ENCODE peak calls at places on chromosomes 2 and 18, in ten cellular contexts. B is CD4-positive, CD25-positive, alpha-beta regulatory T cell; L is CD4-positive, alpha-beta memory T cell; Y is esophagus squamous epithelium; Q is aorta; X is mesenchymal stem cell; W is thoracic aorta; A is H1; Z is uterus; M is IMR-90. J is an unnamed sample.

GRCh38 chr18:45540146-45540545 is 75.1 kb upstream of the SLC14A2 start:
- DNase-seq in B (no peak), L (no peak), Y (no peak), Q (no peak), X (no peak), W (no peak), A (no peak), Z (peak; percentile 28), M (no peak), J (no peak)

GRCh38 chr18:48842259-48843061 is 108.3 kb downstream of the SMAD7 start:
- DNase-seq in B (peak; percentile 72), L (peak; percentile 78), Y (no peak), Q (peak; percentile 44), X (peak; percentile 75), W (no peak), A (no peak), Z (no peak), M (no peak), J (no peak)

GRCh38 chr2:64356906-64357305 is 97.1 kb upstream of the LGALSL start:
- DNase-seq in B (no peak), L (no peak), Y (no peak), Q (no peak), X (no peak), W (no peak), A (no peak), Z (no peak), M (no peak), J (no peak)

GRCh38 chr2:161068670-161069069 is 91.6 kb upstream of the TANK start:
- DNase-seq in B (peak; percentile 26), L (no peak), Y (no peak), Q (no peak), X (peak; percentile 36), W (no peak), A (no peak), Z (no peak), M (peak; percentile 35), J (no peak)

GRCh38 chr18:3852321-3852720 is 402.3 kb downstream of the TGIF1 start:
- DNase-seq in B (no peak), L (no peak), Y (no peak), Q (no peak), X (no peak), W (no peak), A (no peak), Z (no peak), M (no peak), J (no peak)

GRCh38 chr2:31028415-31028814 is 109.8 kb downstream of the GALNT14 start:
- DNase-seq in B (no peak), L (no peak), Y (no peak), Q (no peak), X (no peak), W (no peak), A (no peak), Z (no peak), M (no peak), J (no peak)

GRCh38 chr2:202815548-202816420 is 55.8 kb downstream of the ICA1L start:
- DNase-seq in B (no peak), L (no peak), Y (no peak), Q (no peak), X (no peak), W (no peak), A (no peak), Z (peak; percentile 38), M (peak; percentile 58), J (no peak)

GRCh38 chr2:20447437-20448245 is 767 bp downstream of the RHOB start:
- DNase-seq in B (peak; percentile 38), L (no peak), Y (no peak), Q (peak; percentile 77), X (peak; percentile 54), W (no peak), A (no peak), Z (peak; percentile 64), M (peak; percentile 41), J (peak; percentile 57)

GRCh38 chr18:9130806-9131205 is 5.8 kb upstream of the ANKRD12 start:
- DNase-seq in B (no peak), L (no peak), Y (no peak), Q (no peak), X (no peak), W (no peak), A (no peak), Z (no peak), M (peak; percentile 43), J (no peak)

GRCh38 chr2:142877265-142877756 is at the start of gene KYNU:
- DNase-seq in B (no peak), L (no peak), Y (no peak), Q (no peak), X (peak; percentile 28), W (no peak), A (no peak), Z (no peak), M (peak; percentile 33), J (no peak)

GRCh38 chr2:168211664-168212163 is 35.7 kb downstream of the STK39 start:
- DNase-seq in B (no peak), L (no peak), Y (no peak), Q (no peak), X (no peak), W (no peak), A (no peak), Z (no peak), M (peak; percentile 21), J (no peak)

GRCh38 chr18:43034683-43035500 is 80.6 kb downstream of the RIT2 start:
- DNase-seq in B (no peak), L (no peak), Y (no peak), Q (no peak), X (no peak), W (no peak), A (peak; percentile 63), Z (no peak), M (no peak), J (no peak)

GRCh38 chr2:23584054-23584745 is 199.2 kb downstream of the KLHL29 start:
- DNase-seq in B (no peak), L (no peak), Y (no peak), Q (peak; percentile 76), X (no peak), W (peak; percentile 28), A (no peak), Z (peak; percentile 46), M (no peak), J (no peak)

GRCh38 chr2:32825291-32825712 is 121.5 kb upstream of the LTBP1 start:
- DNase-seq in B (no peak), L (no peak), Y (no peak), Q (no peak), X (no peak), W (no peak), A (no peak), Z (peak; percentile 25), M (peak; percentile 25), J (peak; percentile 44)

GRCh38 chr2:71908798-71909197 is 238.9 kb downstream of the CYP26B1 start:
- DNase-seq in B (no peak), L (no peak), Y (no peak), Q (no peak), X (no peak), W (no peak), A (no peak), Z (no peak), M (no peak), J (no peak)

DNA sequence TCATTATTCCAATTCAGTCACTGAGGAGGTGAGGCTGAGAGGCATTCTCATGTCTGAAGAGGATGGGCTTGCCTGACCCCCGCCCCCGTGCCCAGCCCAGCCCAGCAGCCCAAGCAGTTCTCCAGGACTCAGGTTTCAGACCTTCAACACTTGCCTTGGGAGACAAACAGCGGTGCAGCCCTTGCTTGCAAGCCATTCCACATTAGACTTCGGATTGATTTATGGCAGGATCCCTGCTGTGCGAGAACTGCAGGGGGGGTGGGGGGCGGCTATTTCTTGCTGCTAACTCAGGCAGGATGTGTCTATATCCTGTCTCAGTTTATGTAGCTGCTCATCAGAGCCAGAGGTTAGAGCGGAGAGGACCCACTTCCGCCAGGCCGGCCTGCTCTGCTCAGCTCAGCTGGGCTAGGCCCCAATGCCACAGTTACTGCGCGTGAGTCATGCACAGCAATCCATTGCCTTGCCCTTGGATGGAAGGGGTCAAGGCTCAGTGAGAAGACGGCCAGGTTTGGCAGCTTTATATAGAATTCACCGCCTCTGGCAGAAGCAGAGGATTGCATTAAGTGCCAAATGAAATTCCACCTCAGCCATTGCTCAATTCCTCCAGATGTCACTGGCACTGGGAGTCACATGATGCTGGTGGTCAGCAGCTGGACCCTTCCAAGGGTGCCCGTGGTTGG is 1.8 kb downstream of the GYPC start:
- DNase-seq in B (peak; percentile 95), L (peak; percentile 70), Y (peak; percentile 34), Q (peak; percentile 93), X (peak; percentile 99), W (peak; percentile 61), A (peak; percentile 38), Z (peak; percentile 80), M (peak; percentile 99), J (peak; percentile 93)
- H3K4me3 ChIP-seq in B (peak overlapping the region; percentile 96), L (peak overlapping the region; percentile 79), Y (peak overlapping the region; percentile 82), Q (no peak overlapping the region), X (no peak overlapping the region), W (peak overlapping the region; percentile 82), A (peak overlapping the region; percentile 56), Z (peak overlapping the region; percentile 61), M (no peak overlapping the region), J (peak overlapping the region; percentile 85)

DNA sequence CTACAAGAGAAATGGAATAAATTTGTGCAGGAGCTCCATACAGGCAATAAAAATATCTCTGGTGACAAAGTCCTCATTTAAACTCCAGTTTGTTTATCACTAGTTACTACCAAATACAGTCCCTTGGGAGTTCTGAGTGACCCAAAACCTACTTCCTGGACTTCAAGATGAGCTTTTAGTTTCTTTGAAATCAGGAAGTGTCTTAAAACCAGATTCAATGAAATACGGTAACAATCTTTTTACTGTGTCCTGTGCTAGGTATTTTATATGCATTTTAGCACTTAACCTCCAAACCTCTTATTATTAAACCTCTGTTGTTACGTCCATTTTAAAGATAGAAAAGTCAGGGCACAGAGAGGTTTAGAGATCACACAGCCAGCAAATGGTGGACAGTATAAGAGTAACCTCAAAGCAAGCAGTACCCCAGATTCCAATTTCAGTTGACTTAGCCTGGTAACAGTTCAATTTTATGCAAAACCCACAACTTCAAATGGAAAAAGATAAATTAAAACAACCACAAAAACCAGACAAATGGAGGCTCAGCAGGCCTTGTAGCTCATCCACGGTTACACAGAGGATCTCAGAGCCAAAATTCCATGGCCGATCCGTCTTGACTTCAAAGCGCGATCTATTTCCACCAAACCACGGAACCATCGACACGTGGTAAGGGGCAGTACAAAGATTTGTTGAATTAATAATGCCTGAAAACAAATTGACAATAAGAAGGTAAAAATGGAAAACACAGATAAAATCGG is 1.3 kb upstream of the KCMF1 start:
- DNase-seq in B (peak; percentile 74), L (peak; percentile 50), Y (no peak), Q (no peak), X (peak; percentile 48), W (no peak), A (no peak), Z (no peak), M (peak; percentile 31), J (no peak)
- H3K4me1 ChIP-seq in B (peaks cover 48% of the 10 kb centered on the region), L (peaks cover 46% of the 10 kb centered on the region), Y (peaks cover 13% of the 10 kb centered on the region), Q (peaks cover 4% of the 10 kb centered on the region), X (peaks cover 1% of the 10 kb centered on the region), W (peaks cover 42% of the 10 kb centered on the region), A (peaks cover 5% of the 10 kb centered on the region), Z (peaks cover 8% of the 10 kb centered on the region), M (peaks cover 2% of the 10 kb centered on the region), J (peaks cover 38% of the 10 kb centered on the region)

GRCh38 chr2:26203091-26203490 is 30.2 kb downstream of the GAREM2 start:
- DNase-seq in B (no peak), L (no peak), Y (no peak), Q (no peak), X (no peak), W (no peak), A (no peak), Z (no peak), M (no peak), J (no peak)
- H3K4me3 ChIP-seq in B (no peak overlapping the region), L (no peak overlapping the region), Y (no peak overlapping the region), Q (no peak overlapping the region), X (no peak overlapping the region), W (no peak overlapping the region), A (no peak overlapping the region), Z (no peak overlapping the region), M (no peak overlapping the region), J (no peak overlapping the region)

GRCh38 chr2:43224131-43224570 is 2.3 kb downstream of the ZFP36L2 start:
- DNase-seq in B (peak; percentile 85), L (peak; percentile 79), Y (no peak), Q (peak; percentile 83), X (peak; percentile 85), W (no peak), A (no peak), Z (peak; percentile 74), M (peak; percentile 72), J (peak; percentile 84)
- H3K4me1 ChIP-seq in B (peaks cover 64% of the 10 kb centered on the region), L (peaks cover 40% of the 10 kb centered on the region), Y (peaks cover 33% of the 10 kb centered on the region), Q (no peaks in the 10 kb centered on the region), X (peaks cover 22% of the 10 kb centered on the region), W (peaks cover 45% of the 10 kb centered on the region), A (peaks cover 32% of the 10 kb centered on the region), Z (peaks cover 9% of the 10 kb centered on the region), M (peaks cover 17% of the 10 kb centered on the region), J (peaks cover 48% of the 10 kb centered on the region)